ENCODE peak calls at places on chromosomes 11 and 22, in four cellular contexts. One of them, this sample, is unnamed. For H3K4me1, the result is how much of the 10 kb centered on the place peaks cover.

GRCh38 chr22:49577168-49578060 is 250.3 kb downstream of the BRD1 start:
- DNase-seq in pancreas: no peak
- DNase-seq in transverse colon: peak
- DNase-seq in body of pancreas: no peak
- DNase-seq in this sample: peak

GRCh38 chr22:27810566-27810965 is 9.0 kb upstream of the MN1 start:
- DNase-seq in body of pancreas: peak
- DNase-seq in transverse colon: peak
- DNase-seq in pancreas: no peak
- DNase-seq in this sample: no peak

GRCh38 chr11:62401356-62401755 is 17.5 kb upstream of the SCGB1A1 start:
- DNase-seq in body of pancreas: no peak
- DNase-seq in pancreas: peak
- DNase-seq in transverse colon: no peak
- DNase-seq in this sample: no peak

GRCh38 chr11:84524422-84525051 is 1102.6 kb downstream of the DLG2 start:
- DNase-seq in transverse colon: no peak
- DNase-seq in pancreas: no peak
- DNase-seq in body of pancreas: no peak
- DNase-seq in this sample: no peak

GRCh38 chr11:133536198-133536597 is 3.9 kb upstream of the OPCML start:
- DNase-seq in body of pancreas: no peak
- DNase-seq in pancreas: no peak
- DNase-seq in transverse colon: no peak
- DNase-seq in this sample: no peak

GRCh38 chr22:33400061-33400840 is 342.1 kb upstream of the SYN3 start:
- DNase-seq in pancreas: no peak
- DNase-seq in transverse colon: no peak
- DNase-seq in body of pancreas: no peak
- DNase-seq in this sample: no peak

GRCh38 chr11:60377737-60378136 is 595 bp upstream of the MS4A7 start:
- DNase-seq in transverse colon: peak
- DNase-seq in body of pancreas: peak
- DNase-seq in pancreas: no peak
- DNase-seq in this sample: no peak

GRCh38 chr11:104524276-104524675 is 360.3 kb upstream of the PDGFD start:
- DNase-seq in pancreas: no peak
- DNase-seq in body of pancreas: no peak
- DNase-seq in transverse colon: no peak
- DNase-seq in this sample: no peak

GRCh38 chr11:118322721-118323120 is 18.2 kb downstream of the CD3E start:
- DNase-seq in pancreas: no peak
- DNase-seq in body of pancreas: no peak
- DNase-seq in transverse colon: no peak
- DNase-seq in this sample: no peak

GRCh38 chr11:123129920-123130319 is 65.1 kb downstream of the CLMP start:
- DNase-seq in transverse colon: no peak
- DNase-seq in pancreas: no peak
- DNase-seq in body of pancreas: no peak
- DNase-seq in this sample: no peak

GRCh38 chr11:64741393-64742086 is 2.4 kb downstream of the RASGRP2 start:
- DNase-seq in pancreas: no peak
- DNase-seq in transverse colon: no peak
- DNase-seq in body of pancreas: no peak
- DNase-seq in this sample: no peak
- H3K4me3 ChIP-seq in pancreas: peak
- H3K4me3 ChIP-seq in transverse colon: no peak
- H3K4me3 ChIP-seq in body of pancreas: no peak
- H3K4me3 ChIP-seq in this sample: peak

DNA sequence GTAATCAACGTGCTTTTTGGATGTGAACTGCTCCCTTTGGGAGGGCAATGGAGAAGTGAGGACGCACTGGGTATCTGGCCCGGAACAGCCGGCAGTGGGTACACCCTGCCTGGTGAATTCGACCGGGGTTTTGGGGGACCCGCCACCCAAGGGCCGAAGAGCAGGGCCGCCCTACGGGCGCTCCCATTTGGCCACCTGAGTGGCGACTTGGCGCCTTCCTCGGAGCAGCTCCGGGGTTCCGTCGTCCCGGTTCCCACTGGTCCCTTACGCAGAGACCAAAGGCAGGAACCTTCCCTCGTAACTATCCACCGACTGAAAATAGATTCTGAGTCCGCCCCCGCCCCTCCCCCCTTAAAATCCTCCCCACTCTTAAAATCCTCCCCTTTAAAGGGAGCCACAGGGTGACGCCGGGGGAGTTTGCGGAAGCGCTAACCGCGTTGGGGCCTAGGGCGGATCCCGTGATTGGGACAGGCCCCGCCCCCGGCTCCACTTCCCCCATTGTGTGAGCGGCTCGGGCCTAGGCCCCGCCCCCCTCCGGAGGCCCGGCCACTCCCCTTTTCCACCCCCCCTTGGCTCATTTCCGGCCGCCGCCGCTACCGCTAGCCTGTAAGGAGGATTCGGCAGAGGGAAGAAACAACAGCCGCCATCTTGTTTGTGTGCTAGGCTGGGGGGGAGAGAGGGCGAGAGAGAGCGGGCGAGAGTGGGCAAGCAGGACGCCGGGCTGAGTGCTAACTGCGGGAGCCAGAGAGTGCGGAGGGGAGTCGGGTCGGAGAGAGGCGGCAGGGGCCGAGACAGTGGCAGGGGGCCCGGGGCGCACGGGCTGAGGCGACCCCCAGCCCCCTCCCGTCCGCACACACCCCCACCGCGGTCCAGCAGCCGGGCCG is 1.0 kb upstream of the EP300 start:
- DNase-seq in transverse colon: peak
- DNase-seq in pancreas: peak
- DNase-seq in body of pancreas: peak
- DNase-seq in this sample: peak
- H3K4me1 ChIP-seq in transverse colon: under half
- H3K4me1 ChIP-seq in pancreas: under half
- H3K4me1 ChIP-seq in body of pancreas: under half
- H3K4me1 ChIP-seq in this sample: under half

GRCh38 chr11:108854366-108854765 is 189.5 kb downstream of the DDX10 start:
- DNase-seq in pancreas: no peak
- DNase-seq in transverse colon: no peak
- DNase-seq in body of pancreas: no peak
- DNase-seq in this sample: no peak
- H3K4me3 ChIP-seq in pancreas: no peak
- H3K4me3 ChIP-seq in transverse colon: no peak
- H3K4me3 ChIP-seq in body of pancreas: no peak
- H3K4me3 ChIP-seq in this sample: no peak

DNA sequence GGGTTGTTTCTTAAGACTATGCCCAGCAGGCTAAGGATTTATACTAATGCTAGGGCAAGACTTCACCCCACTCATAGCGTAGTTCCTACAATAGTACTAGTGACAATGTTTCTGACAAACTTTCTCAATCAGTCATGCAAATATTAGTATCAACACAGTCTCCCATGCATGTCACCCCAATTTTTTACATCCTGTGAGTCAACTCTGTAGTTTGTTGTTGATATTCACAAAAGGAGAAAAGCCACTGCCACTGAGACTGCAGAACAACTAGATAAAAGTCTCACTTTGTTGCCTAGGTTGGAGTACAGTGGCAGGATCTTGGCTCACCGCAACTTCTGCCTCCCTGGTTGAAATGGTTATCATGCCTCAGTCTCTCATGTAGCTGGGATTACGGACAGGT is 155.2 kb downstream of the RBFOX2 start:
- DNase-seq in body of pancreas: no peak
- DNase-seq in transverse colon: no peak
- DNase-seq in pancreas: no peak
- DNase-seq in this sample: no peak
- H3K4me1 ChIP-seq in body of pancreas: under half
- H3K4me1 ChIP-seq in transverse colon: under half
- H3K4me1 ChIP-seq in pancreas: under half
- H3K4me1 ChIP-seq in this sample: under half

GRCh38 chr22:40179535-40179934 is 1.8 kb downstream of the TNRC6B start:
- DNase-seq in body of pancreas: no peak
- DNase-seq in pancreas: no peak
- DNase-seq in transverse colon: no peak
- DNase-seq in this sample: no peak
- H3K4me3 ChIP-seq in body of pancreas: peak
- H3K4me3 ChIP-seq in pancreas: peak
- H3K4me3 ChIP-seq in transverse colon: peak
- H3K4me3 ChIP-seq in this sample: no peak

GRCh38 chr11:96102664-96103068 is 178.8 kb upstream of the MTMR2 start:
- DNase-seq in pancreas: no peak
- DNase-seq in transverse colon: no peak
- DNase-seq in body of pancreas: no peak
- DNase-seq in this sample: no peak

GRCh38 chr11:96103102-96103501 is 179.2 kb upstream of the MTMR2 start:
- DNase-seq in transverse colon: no peak
- DNase-seq in pancreas: no peak
- DNase-seq in body of pancreas: no peak
- DNase-seq in this sample: no peak

GRCh38 chr11:96098511-96099241 is 174.8 kb upstream of the MTMR2 start:
- DNase-seq in body of pancreas: no peak
- DNase-seq in transverse colon: no peak
- DNase-seq in pancreas: no peak
- DNase-seq in this sample: peak

GRCh38 chr11:96103721-96104120 is 179.8 kb upstream of the MTMR2 start:
- DNase-seq in pancreas: no peak
- DNase-seq in body of pancreas: no peak
- DNase-seq in transverse colon: no peak
- DNase-seq in this sample: no peak

DNA sequence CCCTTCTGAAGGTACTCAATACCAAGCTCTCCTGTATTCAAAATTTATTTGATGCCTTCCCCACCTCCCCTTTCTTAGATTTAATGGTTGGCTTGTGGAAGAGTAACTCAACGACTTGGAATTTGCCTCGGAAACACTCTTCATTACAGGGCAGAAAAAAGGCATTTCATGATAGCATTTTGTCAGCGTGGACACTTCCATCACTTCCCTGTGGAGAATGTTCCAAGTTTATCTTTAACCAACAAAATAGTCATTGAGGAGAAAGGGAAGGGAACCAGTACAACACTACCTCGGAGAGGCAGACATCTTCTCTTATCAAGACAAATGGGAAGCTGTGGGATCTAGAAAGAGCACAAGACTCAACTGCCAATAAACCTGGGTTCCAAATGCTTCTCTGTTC is 177.2 kb upstream of the MTMR2 start:
- DNase-seq in pancreas: no peak
- DNase-seq in transverse colon: no peak
- DNase-seq in body of pancreas: no peak
- DNase-seq in this sample: no peak
- H3K4me1 ChIP-seq in pancreas: under half
- H3K4me1 ChIP-seq in transverse colon: under half
- H3K4me1 ChIP-seq in body of pancreas: under half
- H3K4me1 ChIP-seq in this sample: half or more

GRCh38 chr22:45775569-45776312 is 104.1 kb downstream of the ATXN10 start:
- DNase-seq in pancreas: no peak
- DNase-seq in body of pancreas: no peak
- DNase-seq in transverse colon: no peak
- DNase-seq in this sample: no peak
- H3K4me3 ChIP-seq in pancreas: no peak
- H3K4me3 ChIP-seq in body of pancreas: no peak
- H3K4me3 ChIP-seq in transverse colon: no peak
- H3K4me3 ChIP-seq in this sample: no peak

GRCh38 chr22:20727118-20728015 is 46.5 kb upstream of the SERPIND1 start:
- DNase-seq in body of pancreas: no peak
- DNase-seq in transverse colon: no peak
- DNase-seq in pancreas: no peak
- DNase-seq in this sample: no peak
- H3K4me1 ChIP-seq in body of pancreas: under half
- H3K4me1 ChIP-seq in transverse colon: under half
- H3K4me1 ChIP-seq in pancreas: under half
- H3K4me1 ChIP-seq in this sample: under half

GRCh38 chr22:44116331-44116730 is 64.4 kb upstream of the PARVG start:
- DNase-seq in transverse colon: no peak
- DNase-seq in pancreas: peak
- DNase-seq in body of pancreas: peak
- DNase-seq in this sample: no peak
- H3K4me3 ChIP-seq in transverse colon: no peak
- H3K4me3 ChIP-seq in pancreas: no peak
- H3K4me3 ChIP-seq in body of pancreas: no peak
- H3K4me3 ChIP-seq in this sample: no peak

DNA sequence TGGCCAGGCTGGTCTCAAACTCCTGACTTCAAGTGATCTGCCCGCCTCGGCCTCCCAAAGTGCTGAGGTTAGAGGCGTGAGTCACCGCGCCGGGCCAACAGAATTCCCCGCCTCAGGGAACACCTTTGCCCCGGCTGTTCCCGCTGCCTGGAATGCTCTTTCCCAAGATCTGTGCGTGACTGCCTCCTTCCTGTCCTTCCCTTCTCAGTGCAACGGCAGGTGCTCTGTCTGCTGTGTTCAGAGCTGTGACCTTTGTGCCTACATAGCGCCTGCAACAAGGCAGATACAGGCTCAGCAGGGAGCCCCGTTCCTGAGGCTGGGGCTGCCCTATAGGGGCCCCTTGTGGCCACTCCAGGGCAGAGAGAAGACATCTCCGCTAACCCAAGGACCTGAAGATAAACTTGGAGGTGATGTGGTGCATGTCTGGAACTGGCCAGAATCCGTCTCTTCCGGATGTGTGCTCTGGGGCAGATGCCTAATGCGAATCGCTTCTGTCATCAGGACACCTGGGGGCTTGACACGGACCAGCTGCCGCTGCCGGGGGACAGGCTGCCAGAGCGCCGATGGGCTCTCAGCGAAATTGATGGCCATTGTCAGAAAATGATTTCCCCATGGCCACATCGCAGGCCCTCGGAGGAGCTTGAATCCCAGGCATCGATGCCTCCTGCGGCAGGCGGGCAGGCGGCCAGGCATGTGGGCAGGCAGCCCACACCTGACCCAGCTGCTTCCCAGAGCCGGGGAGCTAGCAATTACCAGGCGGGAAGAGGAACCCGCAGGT is 43.5 kb upstream of the TCF20 start:
- DNase-seq in pancreas: peak
- DNase-seq in body of pancreas: peak
- DNase-seq in transverse colon: peak
- DNase-seq in this sample: peak
- H3K4me1 ChIP-seq in pancreas: under half
- H3K4me1 ChIP-seq in body of pancreas: under half
- H3K4me1 ChIP-seq in transverse colon: half or more
- H3K4me1 ChIP-seq in this sample: half or more